ENCODE peak calls at places on chromosomes 6 and 20, in four cellular contexts. H, B, L and N are unnamed samples.

GRCh38 chr20:4299250-4299649 is 283.9 kb upstream of the RNF24 start:
- DNase-seq in H (no peak), B (no peak), L (no peak), N (no peak)

GRCh38 chr6:43823879-43824740 is 54.1 kb downstream of the VEGFA start:
- DNase-seq in H (no peak), B (no peak), L (no peak), N (no peak)

GRCh38 chr6:105094133-105094640 is 85.6 kb downstream of the POPDC3 start:
- DNase-seq in H (no peak), B (no peak), L (no peak), N (no peak)

GRCh38 chr20:2873747-2874041 is 413 bp downstream of the PTPRA start:
- DNase-seq in H (no peak), B (peak; percentile 47), L (peak; percentile 21), N (peak; percentile 61)

GRCh38 chr20:47506850-47507249 is 5.2 kb downstream of the NCOA3 start:
- DNase-seq in H (no peak), B (no peak), L (no peak), N (no peak)

GRCh38 chr20:57902478-57902877 is 192.7 kb upstream of the PMEPA1 start:
- DNase-seq in H (no peak), B (peak; percentile 88), L (peak; percentile 10), N (no peak)

GRCh38 chr6:83867527-83868161 is 8.2 kb downstream of the CYB5R4 start:
- DNase-seq in H (no peak), B (peak; percentile 96), L (peak; percentile 98), N (peak; percentile 3)

GRCh38 chr6:169292340-169293124 is 38.9 kb upstream of the THBS2 start:
- DNase-seq in H (no peak), B (peak; percentile 93), L (peak; percentile 94), N (no peak)

GRCh38 chr6:165662041-165662491 is 975 bp downstream of the PDE10A start:
- DNase-seq in H (no peak), B (peak; percentile 14), L (peak; percentile 61), N (peak; percentile 57)

GRCh38 chr20:46023999-46024398 is 5.0 kb upstream of the SLC12A5 start:
- DNase-seq in H (no peak), B (no peak), L (no peak), N (no peak)

GRCh38 chr20:52972190-52972937 is at the start of gene TSHZ2:
- DNase-seq in H (no peak), B (peak; percentile 77), L (peak; percentile 21), N (peak; percentile 26)

GRCh38 chr6:154447929-154448328 is 62.6 kb downstream of the CNKSR3 start:
- DNase-seq in H (no peak), B (peak; percentile 51), L (peak; percentile 47), N (no peak)

GRCh38 chr6:158413814-158414563 is 101.7 kb downstream of the TULP4 start:
- DNase-seq in H (no peak), B (no peak), L (no peak), N (no peak)

GRCh38 chr20:17875106-17875980 is 93.3 kb downstream of the SNX5 start:
- DNase-seq in H (peak; percentile 63), B (peak; percentile 83), L (peak; percentile 53), N (no peak)

GRCh38 chr6:124961784-124962611 is at the start of gene RNF217:
- DNase-seq in H (peak; percentile 46), B (peak; percentile 80), L (peak; percentile 71), N (peak; percentile 35)

GRCh38 chr6:118565317-118565960 is 17.3 kb downstream of the PLN start:
- DNase-seq in H (no peak), B (peak; percentile 21), L (no peak), N (no peak)

GRCh38 chr6:136113736-136114173 is 136.4 kb downstream of the MTFR2 start:
- DNase-seq in H (peak; percentile 33), B (peak; percentile 74), L (peak; percentile 93), N (peak; percentile 29)

GRCh38 chr6:52546678-52547077 is 30.2 kb downstream of the TRAM2 start:
- DNase-seq in H (no peak), B (no peak), L (no peak), N (no peak)

GRCh38 chr6:101845621-101846020 is 452.1 kb downstream of the GRIK2 start:
- DNase-seq in H (no peak), B (no peak), L (no peak), N (no peak)

GRCh38 chr20:2798814-2799213 is 1.6 kb downstream of the CPXM1 start:
- DNase-seq in H (no peak), B (no peak), L (peak; percentile 30), N (no peak)

GRCh38 chr6:36095497-36096391 is 34.6 kb upstream of the MAPK13 start:
- DNase-seq in H (no peak), B (no peak), L (no peak), N (no peak)

GRCh38 chr6:98687776-98688175 is 146.6 kb upstream of the POU3F2 start:
- DNase-seq in H (no peak), B (no peak), L (no peak), N (no peak)

GRCh38 chr6:57305112-57305511 is 12.3 kb upstream of the PRIM2 start:
- DNase-seq in H (no peak), B (no peak), L (no peak), N (no peak)

GRCh38 chr6:143323729-143324465 is 126.6 kb downstream of the ADAT2 start:
- DNase-seq in H (no peak), B (no peak), L (no peak), N (no peak)

GRCh38 chr6:152428126-152428525 is 209.0 kb downstream of the SYNE1 start:
- DNase-seq in H (no peak), B (peak; percentile 54), L (peak; percentile 9), N (no peak)

GRCh38 chr20:45911486-45912343 is at the start of gene PLTP:
- DNase-seq in H (peak; percentile 59), B (peak; percentile 77), L (peak; percentile 42), N (peak; percentile 70)

GRCh38 chr20:58140787-58141396 is 87.6 kb downstream of the ANKRD60 start:
- DNase-seq in H (no peak), B (no peak), L (no peak), N (no peak)

GRCh38 chr6:2259574-2259973 is 14.2 kb upstream of the GMDS start:
- DNase-seq in H (no peak), B (no peak), L (no peak), N (no peak)

GRCh38 chr20:35467339-35468224 is 12.2 kb downstream of the CEP250 start:
- DNase-seq in H (no peak), B (peak; percentile 77), L (peak; percentile 7), N (no peak)

GRCh38 chr6:73739097-73739496 is 43.1 kb downstream of the CD109 start:
- DNase-seq in H (no peak), B (peak; percentile 57), L (peak; percentile 87), N (no peak)

GRCh38 chr20:32763202-32763999 is 1.2 kb downstream of the DNMT3B start:
- DNase-seq in H (no peak), B (no peak), L (no peak), N (no peak)

GRCh38 chr20:32762754-32763201 is 593 bp downstream of the DNMT3B start:
- DNase-seq in H (no peak), B (no peak), L (no peak), N (no peak)

GRCh38 chr20:32764000-32764960 is 2.1 kb downstream of the DNMT3B start:
- DNase-seq in H (no peak), B (no peak), L (no peak), N (no peak)

GRCh38 chr20:32761417-32761830 is 761 bp upstream of the DNMT3B start:
- DNase-seq in H (no peak), B (no peak), L (no peak), N (no peak)

GRCh38 chr20:32761831-32762753 is at the start of gene DNMT3B:
- DNase-seq in H (peak; percentile 40), B (peak; percentile 79), L (peak; percentile 71), N (peak; percentile 86)
- TF ChIP-seq CTCF in H (no peak), B (no peak), L (no peak), N (peak; percentile 54)

DNA sequence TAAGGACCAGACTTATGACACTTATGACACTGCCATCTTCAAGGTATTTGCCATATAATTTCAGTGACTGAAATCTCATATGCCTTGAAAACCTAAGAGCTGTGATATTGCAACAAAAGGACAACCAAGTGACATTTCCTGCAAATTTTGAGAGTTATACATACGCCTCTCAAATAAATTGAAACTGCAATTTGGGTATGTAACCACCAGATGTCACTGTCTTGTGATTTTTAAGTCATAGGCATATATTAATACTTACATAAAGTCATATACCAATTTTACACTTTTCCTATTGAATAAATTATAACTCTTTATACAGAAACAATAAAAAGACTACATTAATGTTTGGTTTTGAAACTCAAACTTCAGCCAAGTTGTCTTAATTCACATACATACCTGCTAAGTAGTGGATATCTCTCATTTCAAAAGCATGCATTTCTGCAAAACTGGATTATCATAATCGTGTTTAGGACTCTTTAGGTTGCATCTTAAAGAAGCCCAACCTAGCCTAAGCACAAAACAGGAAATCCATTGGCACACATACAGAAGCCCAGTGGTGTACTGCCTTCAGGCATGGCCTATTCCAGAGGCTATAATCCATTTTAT is 180.2 kb downstream of the PACRG start:
- DNase-seq in H (no peak), B (peak; percentile 34), L (peak; percentile 85), N (no peak)
- TF ChIP-seq CTCF in H (no peak), B (peak; percentile 60), L (peak; percentile 36), N (peak; percentile 70)

GRCh38 chr20:50279988-50280850 is 89.6 kb downstream of the CEBPB start:
- DNase-seq in H (no peak), B (no peak), L (no peak), N (no peak)

GRCh38 chr20:50282592-50283241 is 92.1 kb downstream of the CEBPB start:
- DNase-seq in H (no peak), B (no peak), L (no peak), N (no peak)

GRCh38 chr20:50280851-50281655 is 90.4 kb downstream of the CEBPB start:
- DNase-seq in H (no peak), B (no peak), L (no peak), N (no peak)

GRCh38 chr20:50283370-50283769 is 92.7 kb downstream of the CEBPB start:
- DNase-seq in H (no peak), B (no peak), L (no peak), N (no peak)

DNA sequence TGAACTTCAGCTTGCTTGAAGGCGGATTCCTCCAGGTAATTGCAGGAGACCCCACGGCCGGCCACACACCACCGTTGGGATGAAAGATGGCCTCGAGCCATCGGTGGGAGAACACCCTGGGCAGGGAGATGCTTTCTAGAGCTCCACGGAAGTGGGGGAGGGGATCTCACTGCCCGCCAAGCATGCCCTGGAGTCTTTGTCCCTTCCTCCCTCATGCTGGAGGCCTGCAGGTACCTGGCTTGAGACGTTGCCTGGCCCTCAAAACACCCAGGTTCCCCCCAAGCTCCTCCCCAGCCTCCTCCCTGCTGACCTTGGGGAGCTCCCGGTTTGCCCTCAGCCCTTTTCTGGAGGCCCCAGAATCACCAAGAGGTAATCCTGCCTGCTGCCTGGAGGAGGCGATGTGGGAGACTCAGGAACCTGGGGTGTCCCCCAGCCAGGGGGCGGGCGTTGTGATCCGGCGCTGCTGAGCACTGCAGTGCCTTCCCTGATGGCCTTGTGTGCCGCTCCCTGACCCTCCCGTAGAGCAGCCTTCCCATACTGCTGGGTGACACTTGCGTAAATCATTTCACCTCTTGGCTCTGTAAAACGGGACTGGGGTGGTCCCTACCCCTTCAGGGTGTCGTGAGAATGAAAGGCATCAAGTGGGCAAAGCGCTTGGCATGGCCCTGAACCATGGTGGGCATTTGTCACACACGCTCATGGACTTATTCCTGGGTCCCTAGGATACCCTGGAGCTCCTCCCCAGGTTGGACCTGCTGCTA is 91.4 kb downstream of the CEBPB start:
- DNase-seq in H (no peak), B (no peak), L (no peak), N (peak; percentile 12)
- TF ChIP-seq CTCF in H (no peak), B (peak; percentile 17), L (no peak), N (peak; percentile 21)

DNA sequence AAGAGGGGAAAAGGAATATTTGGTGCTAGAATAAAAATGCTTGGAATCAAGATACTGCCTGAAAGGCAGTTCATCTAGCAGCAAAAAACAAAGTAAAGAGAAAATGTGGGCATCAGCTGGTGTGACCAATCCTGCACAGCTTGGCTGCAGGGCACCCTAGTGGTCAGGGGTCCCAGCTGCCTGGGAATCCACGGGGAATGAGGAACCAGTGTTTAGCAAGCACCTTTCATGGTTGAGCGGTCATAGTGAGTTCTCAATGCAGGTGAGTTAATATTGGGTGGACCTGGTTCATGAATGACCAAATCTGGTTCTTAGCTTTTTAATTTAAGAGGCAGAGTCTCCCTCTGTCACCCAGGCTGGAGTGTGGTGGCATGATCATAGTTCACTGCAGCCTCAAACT is 53.3 kb downstream of the CAP2 start:
- DNase-seq in H (no peak), B (no peak), L (no peak), N (no peak)
- TF ChIP-seq CTCF in H (no peak), B (no peak), L (no peak), N (no peak)